ENCODE peak calls at places on chromosomes 13 and 19, in four cellular contexts. One of them, this sample, is unnamed.

GRCh38 chr13:48998893-48999292 is 23.2 kb downstream of the FNDC3A start:
- DNase-seq in adrenal gland: no peak
- DNase-seq in H9: no peak
- DNase-seq in esophagus muscularis mucosa: no peak
- DNase-seq in this sample: no peak

GRCh38 chr19:28289294-28290063 is 923.5 kb downstream of the UQCRFS1 start:
- DNase-seq in adrenal gland: no peak
- DNase-seq in H9: no peak
- DNase-seq in esophagus muscularis mucosa: no peak
- DNase-seq in this sample: no peak

GRCh38 chr13:52711277-52711676 is 28.3 kb downstream of the CNMD start:
- DNase-seq in adrenal gland: no peak
- DNase-seq in H9: peak
- DNase-seq in esophagus muscularis mucosa: no peak
- DNase-seq in this sample: no peak

GRCh38 chr13:90918551-90918950 is 428.9 kb upstream of the MIR17HG start:
- DNase-seq in adrenal gland: no peak
- DNase-seq in H9: no peak
- DNase-seq in esophagus muscularis mucosa: no peak
- DNase-seq in this sample: peak

GRCh38 chr13:50990540-50991506 is 81.2 kb downstream of the RNASEH2B start:
- DNase-seq in adrenal gland: peak
- DNase-seq in H9: peak
- DNase-seq in esophagus muscularis mucosa: no peak
- DNase-seq in this sample: no peak

GRCh38 chr19:12668937-12669271 is 2.3 kb downstream of the WDR83 start:
- DNase-seq in adrenal gland: peak
- DNase-seq in H9: no peak
- DNase-seq in esophagus muscularis mucosa: peak
- DNase-seq in this sample: peak

GRCh38 chr13:71117920-71118319 is 749.1 kb downstream of the DACH1 start:
- DNase-seq in adrenal gland: no peak
- DNase-seq in H9: no peak
- DNase-seq in esophagus muscularis mucosa: no peak
- DNase-seq in this sample: no peak

GRCh38 chr13:100818706-100819105 is 144.1 kb upstream of the TMTC4 start:
- DNase-seq in adrenal gland: no peak
- DNase-seq in H9: no peak
- DNase-seq in esophagus muscularis mucosa: no peak
- DNase-seq in this sample: no peak

GRCh38 chr19:40603071-40603718 is 2.0 kb downstream of the LTBP4 start:
- DNase-seq in adrenal gland: no peak
- DNase-seq in H9: no peak
- DNase-seq in esophagus muscularis mucosa: no peak
- DNase-seq in this sample: peak

GRCh38 chr19:1646149-1646930 is 6.1 kb downstream of the TCF3 start:
- DNase-seq in adrenal gland: no peak
- DNase-seq in H9: no peak
- DNase-seq in esophagus muscularis mucosa: no peak
- DNase-seq in this sample: no peak

GRCh38 chr13:41562541-41563178 is 105.3 kb downstream of the RGCC start:
- DNase-seq in adrenal gland: no peak
- DNase-seq in H9: no peak
- DNase-seq in esophagus muscularis mucosa: no peak
- DNase-seq in this sample: no peak

GRCh38 chr19:29873024-29873800 is 61.4 kb downstream of the CCNE1 start:
- DNase-seq in adrenal gland: peak
- DNase-seq in H9: peak
- DNase-seq in esophagus muscularis mucosa: no peak
- DNase-seq in this sample: peak

GRCh38 chr13:46339035-46339666 is 47.9 kb downstream of the RUBCNL start:
- DNase-seq in adrenal gland: peak
- DNase-seq in H9: no peak
- DNase-seq in esophagus muscularis mucosa: no peak
- DNase-seq in this sample: peak

GRCh38 chr13:75468098-75468497 is 13.9 kb downstream of the TBC1D4 start:
- DNase-seq in adrenal gland: no peak
- DNase-seq in H9: no peak
- DNase-seq in esophagus muscularis mucosa: no peak
- DNase-seq in this sample: no peak

GRCh38 chr13:32150794-32151193 is 119.2 kb downstream of the FRY start:
- DNase-seq in adrenal gland: peak
- DNase-seq in H9: no peak
- DNase-seq in esophagus muscularis mucosa: no peak
- DNase-seq in this sample: no peak

GRCh38 chr13:27362064-27362751 is 62.2 kb upstream of the GTF3A start:
- DNase-seq in adrenal gland: peak
- DNase-seq in H9: peak
- DNase-seq in esophagus muscularis mucosa: peak
- DNase-seq in this sample: peak

GRCh38 chr13:109781384-109782065 is 4.9 kb downstream of the IRS2 start:
- DNase-seq in adrenal gland: peak
- DNase-seq in H9: no peak
- DNase-seq in esophagus muscularis mucosa: peak
- DNase-seq in this sample: no peak

GRCh38 chr19:383922-384800 is 24.8 kb downstream of the C2CD4C start:
- DNase-seq in adrenal gland: peak
- DNase-seq in H9: peak
- DNase-seq in esophagus muscularis mucosa: no peak
- DNase-seq in this sample: no peak

GRCh38 chr19:41531438-41532311 is 44.3 kb upstream of the CEACAM21 start:
- DNase-seq in adrenal gland: peak
- DNase-seq in H9: no peak
- DNase-seq in esophagus muscularis mucosa: peak
- DNase-seq in this sample: peak

GRCh38 chr19:912181-913079 is 589 bp downstream of the R3HDM4 start:
- DNase-seq in adrenal gland: no peak
- DNase-seq in H9: no peak
- DNase-seq in esophagus muscularis mucosa: no peak
- DNase-seq in this sample: peak

GRCh38 chr19:44635581-44636438 is 7.9 kb upstream of the PVR start:
- DNase-seq in adrenal gland: no peak
- DNase-seq in H9: no peak
- DNase-seq in esophagus muscularis mucosa: no peak
- DNase-seq in this sample: peak
- TF ChIP-seq CTCF in adrenal gland: no peak
- TF ChIP-seq CTCF in H9: no peak
- TF ChIP-seq CTCF in esophagus muscularis mucosa: no peak
- TF ChIP-seq CTCF in this sample: no peak

GRCh38 chr19:45772130-45772880 is 3.3 kb upstream of the SIX5 start:
- DNase-seq in adrenal gland: no peak
- DNase-seq in H9: no peak
- DNase-seq in esophagus muscularis mucosa: no peak
- DNase-seq in this sample: no peak

GRCh38 chr19:45772912-45773311 is 3.9 kb upstream of the SIX5 start:
- DNase-seq in adrenal gland: no peak
- DNase-seq in H9: no peak
- DNase-seq in esophagus muscularis mucosa: no peak
- DNase-seq in this sample: no peak

GRCh38 chr19:45777395-45777961 is 4.8 kb downstream of the DMPK start:
- DNase-seq in adrenal gland: no peak
- DNase-seq in H9: no peak
- DNase-seq in esophagus muscularis mucosa: no peak
- DNase-seq in this sample: no peak

GRCh38 chr19:45773384-45773783 is 4.3 kb upstream of the SIX5 start:
- DNase-seq in adrenal gland: no peak
- DNase-seq in H9: no peak
- DNase-seq in esophagus muscularis mucosa: no peak
- DNase-seq in this sample: no peak

DNA sequence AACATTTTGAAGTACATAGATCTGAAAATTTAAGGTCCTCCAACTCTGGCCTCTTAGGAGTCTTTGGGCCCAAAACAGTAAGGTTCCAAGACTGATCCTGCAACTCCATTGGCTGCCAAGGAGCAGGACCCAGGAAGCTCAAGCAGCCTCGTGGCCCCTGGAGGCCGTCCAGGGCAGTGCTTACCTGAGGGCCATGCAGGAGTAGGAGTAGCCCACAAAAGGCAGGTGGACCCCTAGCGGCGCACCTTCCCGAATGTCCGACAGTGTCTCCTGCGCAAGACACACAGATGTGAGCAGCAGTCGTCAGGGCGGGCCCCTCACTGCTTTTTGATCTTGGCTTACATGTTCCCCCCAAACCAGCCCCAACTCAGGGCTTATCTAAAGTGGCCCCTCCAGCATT is 5.7 kb upstream of the SIX5 start:
- DNase-seq in adrenal gland: no peak
- DNase-seq in H9: peak
- DNase-seq in esophagus muscularis mucosa: no peak
- DNase-seq in this sample: no peak
- TF ChIP-seq CTCF in adrenal gland: no peak
- TF ChIP-seq CTCF in H9: peak
- TF ChIP-seq CTCF in esophagus muscularis mucosa: no peak
- TF ChIP-seq CTCF in this sample: peak

DNA sequence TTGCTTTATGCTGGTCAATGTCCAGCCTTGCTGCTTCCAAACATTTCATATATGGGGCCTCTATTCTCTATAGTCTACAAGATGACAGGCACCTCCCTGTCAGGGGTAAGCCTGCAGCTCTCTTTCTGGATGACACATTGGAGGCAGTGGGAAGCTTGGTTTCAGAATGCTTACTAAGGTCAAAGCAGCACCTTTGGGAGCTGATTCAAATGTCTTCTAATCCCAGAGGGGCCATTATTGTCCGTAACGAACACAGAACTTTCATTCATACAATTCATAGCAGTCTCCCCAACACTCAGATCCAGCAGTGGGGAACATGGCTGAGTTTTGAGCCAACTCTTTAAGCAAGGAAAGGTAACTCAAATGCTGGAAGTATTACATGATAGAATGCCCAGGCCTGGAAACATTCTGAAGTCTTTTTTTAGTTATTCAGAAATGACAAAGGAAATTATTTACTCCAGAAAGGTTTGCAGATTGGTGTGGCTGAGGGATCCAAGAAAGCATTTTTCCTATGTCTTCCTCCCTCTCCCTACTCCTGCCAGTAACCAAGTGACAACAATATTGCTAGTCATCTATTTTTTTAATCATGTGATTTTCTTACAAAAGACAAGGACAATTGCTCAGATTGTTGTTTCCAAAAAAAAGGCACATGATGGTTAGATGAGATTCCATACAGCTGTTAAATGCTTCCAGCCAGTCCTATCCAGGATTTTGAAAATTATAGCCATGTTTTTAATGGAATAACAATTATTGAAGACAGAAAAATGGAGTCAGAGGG is 118.7 kb downstream of the FOXO1 start:
- DNase-seq in adrenal gland: no peak
- DNase-seq in H9: no peak
- DNase-seq in esophagus muscularis mucosa: no peak
- DNase-seq in this sample: no peak
- TF ChIP-seq CTCF in adrenal gland: no peak
- TF ChIP-seq CTCF in H9: no peak
- TF ChIP-seq CTCF in esophagus muscularis mucosa: no peak
- TF ChIP-seq CTCF in this sample: no peak

DNA sequence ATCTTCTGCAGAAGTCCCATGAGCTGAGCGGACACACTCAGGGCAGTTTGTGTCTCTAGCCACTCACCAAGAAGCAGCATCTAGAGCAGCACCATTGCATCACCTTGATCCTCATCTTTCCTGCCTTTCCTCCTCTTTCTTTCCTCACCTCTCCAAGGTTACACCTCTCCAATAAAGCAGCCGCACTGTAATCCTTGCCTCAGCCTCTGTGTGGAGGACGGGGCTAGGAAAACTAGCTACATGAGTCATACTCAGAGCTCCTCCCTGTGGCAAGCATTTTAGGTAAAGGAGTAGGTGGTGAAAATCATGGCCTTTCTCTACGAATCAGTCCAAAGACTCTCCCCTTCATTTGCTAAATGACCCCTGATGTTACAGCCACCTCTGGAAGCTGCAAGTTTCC is 108.8 kb downstream of the DNAJC15 start:
- DNase-seq in adrenal gland: peak
- DNase-seq in H9: peak
- DNase-seq in esophagus muscularis mucosa: no peak
- DNase-seq in this sample: peak
- TF ChIP-seq CTCF in adrenal gland: peak
- TF ChIP-seq CTCF in H9: peak
- TF ChIP-seq CTCF in esophagus muscularis mucosa: no peak
- TF ChIP-seq CTCF in this sample: peak

This sample was measured in epithelial cell of esophagus.